ENCODE peak calls at places on chromosome 20, in five cellular contexts. H, T, L, Y and R are unnamed samples.
A peak's percentile ranks its signal among the peaks of the same experiment; 100 is the strongest.

GRCh38 chr20:60913298-60913697 is 338.8 kb upstream of the CDH4 start:
- DNase-seq in H (no peak), T (no peak), L (no peak), Y (no peak), R (no peak)

GRCh38 chr20:57953638-57954037 is 243.8 kb upstream of the PMEPA1 start:
- DNase-seq in H (no peak), T (no peak), L (no peak), Y (no peak), R (no peak)

GRCh38 chr20:50587291-50587961 is 77.2 kb downstream of the PTPN1 start:
- DNase-seq in H (peak; percentile 81), T (no peak), L (no peak), Y (no peak), R (no peak)

GRCh38 chr20:14223806-14224205 is 113.6 kb downstream of the FLRT3 start:
- DNase-seq in H (no peak), T (no peak), L (no peak), Y (no peak), R (no peak)

GRCh38 chr20:2006452-2007381 is 12.9 kb upstream of the PDYN start:
- DNase-seq in H (no peak), T (peak; percentile 74), L (no peak), Y (no peak), R (peak; percentile 61)

GRCh38 chr20:39269031-39269461 is 306.9 kb downstream of the DHX35 start:
- DNase-seq in H (no peak), T (peak; percentile 57), L (no peak), Y (peak; percentile 51), R (peak; percentile 85)

GRCh38 chr20:51108638-51109363 is 85.9 kb upstream of the KCNG1 start:
- DNase-seq in H (no peak), T (no peak), L (no peak), Y (no peak), R (no peak)

GRCh38 chr20:32470025-32470861 is 112.1 kb downstream of the ASXL1 start:
- DNase-seq in H (no peak), T (peak; percentile 77), L (no peak), Y (peak; percentile 64), R (peak; percentile 67)

GRCh38 chr20:23605867-23606651 is at the start of gene CST9:
- DNase-seq in H (no peak), T (no peak), L (no peak), Y (no peak), R (no peak)

GRCh38 chr20:35318502-35319157 is 26.4 kb upstream of the FAM83C start:
- DNase-seq in H (no peak), T (no peak), L (no peak), Y (no peak), R (no peak)

GRCh38 chr20:49381558-49382493 is 100.6 kb downstream of the KCNB1 start:
- DNase-seq in H (peak; percentile 74), T (no peak), L (no peak), Y (peak; percentile 83), R (no peak)

GRCh38 chr20:1322511-1323245 is 6.3 kb downstream of the SDCBP2 start:
- DNase-seq in H (no peak), T (no peak), L (no peak), Y (no peak), R (no peak)

GRCh38 chr20:9235518-9235917 is 166.6 kb downstream of the PLCB4 start:
- DNase-seq in H (no peak), T (no peak), L (no peak), Y (no peak), R (no peak)

GRCh38 chr20:25204550-25205276 is 9.2 kb downstream of the ENTPD6 start:
- DNase-seq in H (no peak), T (peak; percentile 66), L (no peak), Y (no peak), R (no peak)

GRCh38 chr20:60974022-60974421 is 278.0 kb upstream of the CDH4 start:
- DNase-seq in H (no peak), T (no peak), L (no peak), Y (no peak), R (no peak)

GRCh38 chr20:37737806-37738442 is 44.1 kb downstream of the CTNNBL1 start:
- DNase-seq in H (no peak), T (peak; percentile 32), L (no peak), Y (peak; percentile 38), R (no peak)